ENCODE peak calls at places on chromosomes 11 and 22, in six cellular contexts. C is spleen, L is epithelial cell of esophagus, P is foreskin fibroblast, J is mucosa of descending colon, I is fibroblast of villous mesenchyme. U is an unnamed sample.

GRCh38 chr22:19130959-19131684 is at the start of gene TSSK2:
- DNase-seq in C (no peak), L (no peak), P (no peak), J (no peak), I (no peak), U (no peak)

GRCh38 chr11:134126197-134126822 is 57.4 kb downstream of the JAM3 start:
- DNase-seq in C (no peak), L (peak; percentile 75), P (peak; percentile 95), J (no peak), I (peak; percentile 80), U (peak; percentile 73)

GRCh38 chr22:21032037-21032842 is at the start of gene SLC7A4:
- DNase-seq in C (peak; percentile 70), L (no peak), P (peak; percentile 18), J (peak; percentile 50), I (peak; percentile 21), U (no peak)

GRCh38 chr11:101863361-101863760 is 51.4 kb upstream of the CEP126 start:
- DNase-seq in C (no peak), L (peak; percentile 45), P (peak; percentile 78), J (no peak), I (peak; percentile 37), U (peak; percentile 25)

GRCh38 chr22:20206709-20207215 is 55.9 kb upstream of the CCDC188 start:
- DNase-seq in C (no peak), L (peak; percentile 41), P (peak; percentile 37), J (peak; percentile 54), I (peak; percentile 34), U (no peak)

GRCh38 chr11:65182258-65183170 is 786 bp downstream of the CAPN1 start:
- DNase-seq in C (peak; percentile 82), L (peak; percentile 66), P (peak; percentile 55), J (peak; percentile 78), I (no peak), U (no peak)

GRCh38 chr11:17472467-17472866 is 4.2 kb downstream of the ABCC8 start:
- DNase-seq in C (no peak), L (no peak), P (no peak), J (no peak), I (no peak), U (no peak)

GRCh38 chr11:76694664-76695063 is 24.1 kb upstream of the LRRC32 start:
- DNase-seq in C (no peak), L (peak; percentile 79), P (peak; percentile 90), J (no peak), I (peak; percentile 56), U (peak; percentile 39)

GRCh38 chr11:134512061-134512460 is 100.0 kb upstream of the B3GAT1 start:
- DNase-seq in C (no peak), L (no peak), P (no peak), J (no peak), I (no peak), U (no peak)

GRCh38 chr11:925496-926301 is at the start of gene AP2A2:
- DNase-seq in C (peak; percentile 97), L (peak; percentile 92), P (peak; percentile 97), J (peak; percentile 93), I (peak; percentile 90), U (no peak)

GRCh38 chr22:44621401-44622146 is 80.4 kb upstream of the PRR5 start:
- DNase-seq in C (peak; percentile 43), L (no peak), P (no peak), J (no peak), I (no peak), U (no peak)

GRCh38 chr11:84947970-84948600 is 679.1 kb downstream of the DLG2 start:
- DNase-seq in C (no peak), L (peak; percentile 39), P (peak; percentile 2), J (no peak), I (peak; percentile 9), U (peak; percentile 5)

GRCh38 chr22:41240377-41241132 is at the start of gene CHADL:
- DNase-seq in C (no peak), L (no peak), P (peak; percentile 19), J (no peak), I (no peak), U (no peak)

GRCh38 chr22:27344546-27344945 is 457.0 kb downstream of the MN1 start:
- DNase-seq in C (no peak), L (no peak), P (no peak), J (no peak), I (no peak), U (no peak)

GRCh38 chr11:13964771-13965074 is 2.2 kb downstream of the SPON1 start:
- DNase-seq in C (no peak), L (no peak), P (no peak), J (no peak), I (no peak), U (no peak)

GRCh38 chr11:134584706-134585445 is 172.8 kb upstream of the B3GAT1 start:
- DNase-seq in C (peak; percentile 78), L (no peak), P (no peak), J (peak; percentile 37), I (no peak), U (no peak)

GRCh38 chr22:17446704-17447103 is 77.4 kb downstream of the CECR2 start:
- DNase-seq in C (no peak), L (no peak), P (no peak), J (no peak), I (no peak), U (no peak)

GRCh38 chr11:6400431-6401345 is 10.4 kb downstream of the SMPD1 start:
- DNase-seq in C (no peak), L (no peak), P (no peak), J (no peak), I (no peak), U (no peak)

GRCh38 chr11:6401439-6401838 is 11.2 kb downstream of the SMPD1 start:
- DNase-seq in C (no peak), L (no peak), P (no peak), J (no peak), I (no peak), U (no peak)

GRCh38 chr11:6404341-6405038 is 14.2 kb downstream of the SMPD1 start:
- DNase-seq in C (no peak), L (peak; percentile 38), P (peak; percentile 74), J (no peak), I (no peak), U (no peak)

GRCh38 chr11:6403539-6403938 is 13.3 kb downstream of the SMPD1 start:
- DNase-seq in C (peak; percentile 82), L (no peak), P (no peak), J (no peak), I (no peak), U (no peak)

GRCh38 chr11:6402561-6402981 is 12.3 kb downstream of the SMPD1 start:
- DNase-seq in C (no peak), L (no peak), P (no peak), J (no peak), I (no peak), U (no peak)
- H3K4me3 ChIP-seq in C (peak overlapping the region; percentile 59), L (no peak overlapping the region), P (no peak overlapping the region), J (no peak overlapping the region), I (no peak overlapping the region), U (no peak overlapping the region)

GRCh38 chr11:115963170-115963569 is 459.0 kb upstream of the CADM1 start:
- DNase-seq in C (no peak), L (no peak), P (no peak), J (no peak), I (no peak), U (peak; percentile 25)

GRCh38 chr11:115961168-115962003 is 457.2 kb upstream of the CADM1 start:
- DNase-seq in C (no peak), L (no peak), P (no peak), J (no peak), I (no peak), U (no peak)

GRCh38 chr11:115964091-115964490 is 459.9 kb upstream of the CADM1 start:
- DNase-seq in C (no peak), L (no peak), P (no peak), J (no peak), I (no peak), U (peak; percentile 41)

GRCh38 chr11:115959098-115959497 is 454.9 kb upstream of the CADM1 start:
- DNase-seq in C (no peak), L (no peak), P (no peak), J (no peak), I (no peak), U (no peak)

GRCh38 chr11:115958089-115959000 is 454.1 kb upstream of the CADM1 start:
- DNase-seq in C (no peak), L (no peak), P (no peak), J (no peak), I (no peak), U (no peak)
- H3K4me3 ChIP-seq in C (no peak overlapping the region), L (no peak overlapping the region), P (no peak overlapping the region), J (no peak overlapping the region), I (no peak overlapping the region), U (no peak overlapping the region)

GRCh38 chr22:29821790-29822130 is 16.3 kb downstream of the ASCC2 start:
- DNase-seq in C (no peak), L (no peak), P (no peak), J (no peak), I (no peak), U (no peak)
- H3K4me3 ChIP-seq in C (peak overlapping the region; percentile 5), L (no peak overlapping the region), P (no peak overlapping the region), J (no peak overlapping the region), I (no peak overlapping the region), U (no peak overlapping the region)

GRCh38 chr11:66674964-66675602 is 2.6 kb downstream of the RBM4B start:
- DNase-seq in C (no peak), L (no peak), P (no peak), J (no peak), I (no peak), U (no peak)
- H3K4me3 ChIP-seq in C (peak overlapping the region; percentile 81), L (no peak overlapping the region), P (no peak overlapping the region), J (no peak overlapping the region), I (no peak overlapping the region), U (no peak overlapping the region)

GRCh38 chr11:43548921-43549320 is 131.6 kb upstream of the HSD17B12 start:
- DNase-seq in C (no peak), L (no peak), P (no peak), J (no peak), I (no peak), U (no peak)

GRCh38 chr11:43547900-43548381 is 132.6 kb upstream of the HSD17B12 start:
- DNase-seq in C (no peak), L (peak; percentile 33), P (peak; percentile 31), J (peak; percentile 33), I (peak; percentile 5), U (no peak)

GRCh38 chr11:43545610-43546009 is 134.9 kb upstream of the HSD17B12 start:
- DNase-seq in C (no peak), L (no peak), P (no peak), J (no peak), I (no peak), U (no peak)

GRCh38 chr11:43547411-43547718 is 133.2 kb upstream of the HSD17B12 start:
- DNase-seq in C (no peak), L (no peak), P (peak; percentile 9), J (no peak), I (no peak), U (no peak)

GRCh38 chr11:43546561-43547410 is 133.8 kb upstream of the HSD17B12 start:
- DNase-seq in C (no peak), L (no peak), P (no peak), J (no peak), I (no peak), U (no peak)
- H3K4me3 ChIP-seq in C (peak overlapping the region; percentile 47), L (peak overlapping the region; percentile 21), P (no peak overlapping the region), J (no peak overlapping the region), I (no peak overlapping the region), U (peak overlapping the region; percentile 33)

DNA sequence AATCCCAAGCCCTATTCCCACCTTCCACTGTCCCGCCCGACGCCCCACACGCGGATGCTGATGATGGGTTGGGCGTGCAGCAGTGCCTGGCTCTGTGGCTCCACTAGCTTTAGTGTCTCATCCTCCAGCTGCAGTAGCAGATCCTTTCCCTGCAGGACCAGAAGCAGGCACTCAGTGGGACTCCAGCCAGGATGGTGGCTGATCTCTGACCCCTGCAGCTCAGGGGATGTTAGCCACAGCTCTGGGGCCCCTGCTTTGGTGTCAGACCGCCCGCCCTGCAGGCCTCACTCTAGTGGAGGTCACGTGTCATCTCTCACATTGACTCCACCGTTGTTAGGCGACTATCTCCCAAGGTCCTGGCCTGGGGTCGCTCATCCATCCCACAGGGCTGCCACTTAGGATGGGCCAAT is 11.8 kb downstream of the SMPD1 start:
- DNase-seq in C (no peak), L (no peak), P (no peak), J (no peak), I (no peak), U (no peak)
- H3K4me3 ChIP-seq in C (peak overlapping the region; percentile 59), L (no peak overlapping the region), P (no peak overlapping the region), J (no peak overlapping the region), I (no peak overlapping the region), U (no peak overlapping the region)

U was measured in skeletal muscle cell.